ENCODE peak calls at places on chromosomes 5 and 9, in nine cellular contexts. One of them, this sample, is unnamed. For H3K4me1, the result is how much of the 10 kb centered on the place peaks cover.

GRCh38 chr9:33524431-33524947 is 438 bp downstream of the ANKRD18B start:
- DNase-seq in ovary: no peak
- DNase-seq in sigmoid colon: no peak
- DNase-seq in upper lobe of left lung: no peak
- DNase-seq in A549: no peak
- DNase-seq in tibial nerve: no peak
- DNase-seq in stomach: no peak
- DNase-seq in SK-N-SH: no peak
- DNase-seq in transverse colon: no peak
- DNase-seq in this sample: no peak

GRCh38 chr5:114467729-114468128 is 105.9 kb downstream of the KCNN2 start:
- DNase-seq in ovary: no peak
- DNase-seq in sigmoid colon: no peak
- DNase-seq in upper lobe of left lung: no peak
- DNase-seq in A549: no peak
- DNase-seq in tibial nerve: no peak
- DNase-seq in stomach: no peak
- DNase-seq in SK-N-SH: no peak
- DNase-seq in transverse colon: no peak
- DNase-seq in this sample: no peak

GRCh38 chr5:108149369-108149768 is 232.5 kb downstream of the FBXL17 start:
- DNase-seq in ovary: no peak
- DNase-seq in sigmoid colon: no peak
- DNase-seq in upper lobe of left lung: no peak
- DNase-seq in A549: no peak
- DNase-seq in tibial nerve: no peak
- DNase-seq in stomach: no peak
- DNase-seq in SK-N-SH: no peak
- DNase-seq in transverse colon: no peak
- DNase-seq in this sample: no peak

GRCh38 chr5:20972419-20972925 is 984.5 kb upstream of the CDH18 start:
- DNase-seq in ovary: peak
- DNase-seq in sigmoid colon: peak
- DNase-seq in upper lobe of left lung: no peak
- DNase-seq in A549: peak
- DNase-seq in tibial nerve: no peak
- DNase-seq in stomach: no peak
- DNase-seq in SK-N-SH: peak
- DNase-seq in transverse colon: no peak
- DNase-seq in this sample: no peak

GRCh38 chr5:117982691-117983090 is 1005.7 kb downstream of the DTWD2 start:
- DNase-seq in ovary: no peak
- DNase-seq in sigmoid colon: no peak
- DNase-seq in upper lobe of left lung: no peak
- DNase-seq in A549: no peak
- DNase-seq in tibial nerve: no peak
- DNase-seq in stomach: no peak
- DNase-seq in SK-N-SH: no peak
- DNase-seq in transverse colon: no peak
- DNase-seq in this sample: no peak

GRCh38 chr5:142719836-142720330 is 34.0 kb upstream of the FGF1 start:
- DNase-seq in ovary: no peak
- DNase-seq in sigmoid colon: no peak
- DNase-seq in upper lobe of left lung: no peak
- DNase-seq in A549: no peak
- DNase-seq in tibial nerve: no peak
- DNase-seq in stomach: no peak
- DNase-seq in SK-N-SH: no peak
- DNase-seq in transverse colon: no peak
- DNase-seq in this sample: no peak

GRCh38 chr9:124386201-124386600 is 29.0 kb downstream of the PSMB7 start:
- DNase-seq in ovary: no peak
- DNase-seq in sigmoid colon: no peak
- DNase-seq in upper lobe of left lung: no peak
- DNase-seq in A549: no peak
- DNase-seq in tibial nerve: no peak
- DNase-seq in stomach: no peak
- DNase-seq in SK-N-SH: no peak
- DNase-seq in transverse colon: no peak
- DNase-seq in this sample: no peak

GRCh38 chr9:133048595-133048994 is 13.2 kb upstream of the CEL start:
- DNase-seq in ovary: no peak
- DNase-seq in sigmoid colon: no peak
- DNase-seq in upper lobe of left lung: no peak
- DNase-seq in A549: peak
- DNase-seq in tibial nerve: no peak
- DNase-seq in stomach: peak
- DNase-seq in SK-N-SH: peak
- DNase-seq in transverse colon: peak
- DNase-seq in this sample: no peak

GRCh38 chr9:8732367-8733075 is 932.9 kb upstream of the DMAC1 start:
- DNase-seq in ovary: no peak
- DNase-seq in sigmoid colon: no peak
- DNase-seq in upper lobe of left lung: no peak
- DNase-seq in A549: no peak
- DNase-seq in tibial nerve: no peak
- DNase-seq in stomach: no peak
- DNase-seq in SK-N-SH: no peak
- DNase-seq in transverse colon: no peak
- DNase-seq in this sample: no peak

GRCh38 chr5:172179032-172179989 is 8.7 kb downstream of the STK10 start:
- DNase-seq in ovary: no peak
- DNase-seq in sigmoid colon: no peak
- DNase-seq in upper lobe of left lung: peak
- DNase-seq in A549: no peak
- DNase-seq in tibial nerve: no peak
- DNase-seq in stomach: no peak
- DNase-seq in SK-N-SH: no peak
- DNase-seq in transverse colon: peak
- DNase-seq in this sample: no peak

GRCh38 chr9:131270171-131271015 is 5.9 kb downstream of the FAM78A start:
- DNase-seq in ovary: no peak
- DNase-seq in sigmoid colon: peak
- DNase-seq in upper lobe of left lung: peak
- DNase-seq in A549: no peak
- DNase-seq in tibial nerve: peak
- DNase-seq in stomach: peak
- DNase-seq in SK-N-SH: no peak
- DNase-seq in transverse colon: peak
- DNase-seq in this sample: no peak

GRCh38 chr5:125006011-125006685 is 259.7 kb upstream of the ZNF608 start:
- DNase-seq in ovary: no peak
- DNase-seq in sigmoid colon: no peak
- DNase-seq in upper lobe of left lung: no peak
- DNase-seq in A549: no peak
- DNase-seq in tibial nerve: no peak
- DNase-seq in stomach: no peak
- DNase-seq in SK-N-SH: no peak
- DNase-seq in transverse colon: no peak
- DNase-seq in this sample: no peak

GRCh38 chr5:66144074-66144798 is at the start of gene SREK1:
- DNase-seq in ovary: peak
- DNase-seq in sigmoid colon: peak
- DNase-seq in upper lobe of left lung: peak
- DNase-seq in A549: peak
- DNase-seq in tibial nerve: peak
- DNase-seq in stomach: peak
- DNase-seq in SK-N-SH: peak
- DNase-seq in transverse colon: peak
- DNase-seq in this sample: peak

GRCh38 chr5:68476854-68477253 is 261.3 kb downstream of the PIK3R1 start:
- DNase-seq in ovary: no peak
- DNase-seq in sigmoid colon: no peak
- DNase-seq in upper lobe of left lung: no peak
- DNase-seq in A549: no peak
- DNase-seq in tibial nerve: no peak
- DNase-seq in stomach: no peak
- DNase-seq in SK-N-SH: no peak
- DNase-seq in transverse colon: no peak
- DNase-seq in this sample: no peak

GRCh38 chr9:123679330-123679987 is 250.5 kb downstream of the DENND1A start:
- DNase-seq in ovary: no peak
- DNase-seq in sigmoid colon: no peak
- DNase-seq in upper lobe of left lung: no peak
- DNase-seq in A549: no peak
- DNase-seq in tibial nerve: no peak
- DNase-seq in stomach: no peak
- DNase-seq in SK-N-SH: peak
- DNase-seq in transverse colon: peak
- DNase-seq in this sample: no peak

GRCh38 chr9:69188975-69189374 is 14.9 kb downstream of the TJP2 start:
- DNase-seq in ovary: no peak
- DNase-seq in sigmoid colon: no peak
- DNase-seq in upper lobe of left lung: no peak
- DNase-seq in A549: no peak
- DNase-seq in tibial nerve: no peak
- DNase-seq in stomach: no peak
- DNase-seq in SK-N-SH: no peak
- DNase-seq in transverse colon: no peak
- DNase-seq in this sample: no peak

GRCh38 chr5:93209476-93209875 is 371.5 kb downstream of the NR2F1-AS1 start:
- DNase-seq in ovary: peak
- DNase-seq in sigmoid colon: no peak
- DNase-seq in upper lobe of left lung: no peak
- DNase-seq in A549: no peak
- DNase-seq in tibial nerve: no peak
- DNase-seq in stomach: no peak
- DNase-seq in SK-N-SH: no peak
- DNase-seq in transverse colon: no peak
- DNase-seq in this sample: no peak

GRCh38 chr9:133599470-133600173 is 9.6 kb downstream of the FAM163B start:
- DNase-seq in ovary: no peak
- DNase-seq in sigmoid colon: no peak
- DNase-seq in upper lobe of left lung: no peak
- DNase-seq in A549: no peak
- DNase-seq in tibial nerve: no peak
- DNase-seq in stomach: no peak
- DNase-seq in SK-N-SH: no peak
- DNase-seq in transverse colon: no peak
- DNase-seq in this sample: no peak

GRCh38 chr5:37435261-37435660 is 56.1 kb downstream of the WDR70 start:
- DNase-seq in ovary: no peak
- DNase-seq in sigmoid colon: no peak
- DNase-seq in upper lobe of left lung: no peak
- DNase-seq in A549: no peak
- DNase-seq in tibial nerve: no peak
- DNase-seq in stomach: no peak
- DNase-seq in SK-N-SH: no peak
- DNase-seq in transverse colon: no peak
- DNase-seq in this sample: no peak

GRCh38 chr5:173499471-173500212 is 116.8 kb downstream of the BOD1 start:
- DNase-seq in ovary: peak
- DNase-seq in sigmoid colon: no peak
- DNase-seq in upper lobe of left lung: no peak
- DNase-seq in A549: no peak
- DNase-seq in tibial nerve: peak
- DNase-seq in stomach: peak
- DNase-seq in SK-N-SH: no peak
- DNase-seq in transverse colon: no peak
- DNase-seq in this sample: no peak

GRCh38 chr5:128258387-128258786 is 174.8 kb downstream of the SLC12A2 start:
- DNase-seq in ovary: no peak
- DNase-seq in sigmoid colon: no peak
- DNase-seq in upper lobe of left lung: no peak
- DNase-seq in A549: no peak
- DNase-seq in tibial nerve: no peak
- DNase-seq in stomach: no peak
- DNase-seq in SK-N-SH: no peak
- DNase-seq in transverse colon: no peak
- DNase-seq in this sample: no peak

GRCh38 chr9:83956288-83957028 is 23.6 kb downstream of the HNRNPK start:
- DNase-seq in ovary: peak
- DNase-seq in sigmoid colon: peak
- DNase-seq in upper lobe of left lung: peak
- DNase-seq in A549: peak
- DNase-seq in tibial nerve: peak
- DNase-seq in stomach: peak
- DNase-seq in SK-N-SH: peak
- DNase-seq in transverse colon: peak
- DNase-seq in this sample: peak

DNA sequence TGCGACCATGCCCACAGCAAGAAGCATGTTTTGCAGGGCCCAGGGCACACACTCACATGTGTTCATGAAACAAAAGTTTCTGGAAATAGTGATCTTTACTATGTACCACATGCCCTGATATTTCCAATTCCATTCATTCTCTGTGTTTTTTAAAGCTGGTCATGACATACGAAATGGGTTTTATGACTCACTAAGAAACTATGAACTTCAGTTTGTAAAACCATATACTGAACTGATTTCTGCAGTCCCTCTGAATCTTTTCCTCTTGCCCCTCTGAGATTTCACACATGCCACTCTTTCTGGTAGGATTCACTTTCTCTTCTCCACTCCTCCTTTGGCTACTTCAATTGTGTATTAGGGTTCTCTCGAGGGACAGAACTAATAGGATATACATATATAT is 416.1 kb upstream of the TRPC7 start:
- DNase-seq in ovary: no peak
- DNase-seq in sigmoid colon: no peak
- DNase-seq in upper lobe of left lung: no peak
- DNase-seq in A549: no peak
- DNase-seq in tibial nerve: no peak
- DNase-seq in stomach: no peak
- DNase-seq in SK-N-SH: no peak
- DNase-seq in transverse colon: no peak
- DNase-seq in this sample: no peak
- TF ChIP-seq EP300 in ovary: no peak
- TF ChIP-seq EP300 in sigmoid colon: no peak
- TF ChIP-seq EP300 in upper lobe of left lung: no peak
- TF ChIP-seq EP300 in A549: no peak
- TF ChIP-seq EP300 in tibial nerve: no peak
- TF ChIP-seq EP300 in stomach: no peak
- TF ChIP-seq EP300 in SK-N-SH: no peak
- TF ChIP-seq EP300 in transverse colon: no peak
- TF ChIP-seq EP300 in this sample: no peak

GRCh38 chr9:37301369-37302172 is 120.9 kb upstream of the GRHPR start:
- DNase-seq in ovary: no peak
- DNase-seq in sigmoid colon: no peak
- DNase-seq in upper lobe of left lung: no peak
- DNase-seq in A549: no peak
- DNase-seq in tibial nerve: no peak
- DNase-seq in stomach: no peak
- DNase-seq in SK-N-SH: no peak
- DNase-seq in transverse colon: no peak
- DNase-seq in this sample: no peak
- H3K4me1 ChIP-seq in ovary: under half
- H3K4me1 ChIP-seq in sigmoid colon: under half
- H3K4me1 ChIP-seq in upper lobe of left lung: under half
- H3K4me1 ChIP-seq in A549: under half
- H3K4me1 ChIP-seq in tibial nerve: under half
- H3K4me1 ChIP-seq in stomach: under half
- H3K4me1 ChIP-seq in SK-N-SH: under half
- H3K4me1 ChIP-seq in transverse colon: under half
- H3K4me1 ChIP-seq in this sample: under half

GRCh38 chr9:76180541-76180940 is 213.7 kb downstream of the RFK start:
- DNase-seq in ovary: no peak
- DNase-seq in sigmoid colon: no peak
- DNase-seq in upper lobe of left lung: no peak
- DNase-seq in A549: no peak
- DNase-seq in tibial nerve: no peak
- DNase-seq in stomach: no peak
- DNase-seq in SK-N-SH: no peak
- DNase-seq in transverse colon: no peak
- DNase-seq in this sample: no peak
- TF ChIP-seq EP300 in ovary: no peak
- TF ChIP-seq EP300 in sigmoid colon: no peak
- TF ChIP-seq EP300 in upper lobe of left lung: no peak
- TF ChIP-seq EP300 in A549: no peak
- TF ChIP-seq EP300 in tibial nerve: no peak
- TF ChIP-seq EP300 in stomach: no peak
- TF ChIP-seq EP300 in SK-N-SH: no peak
- TF ChIP-seq EP300 in transverse colon: no peak
- TF ChIP-seq EP300 in this sample: no peak

GRCh38 chr5:135339189-135339588 is 59.8 kb downstream of the MACROH2A1 start:
- DNase-seq in ovary: no peak
- DNase-seq in sigmoid colon: peak
- DNase-seq in upper lobe of left lung: no peak
- DNase-seq in A549: no peak
- DNase-seq in tibial nerve: no peak
- DNase-seq in stomach: no peak
- DNase-seq in SK-N-SH: no peak
- DNase-seq in transverse colon: no peak
- DNase-seq in this sample: no peak
- H3K4me1 ChIP-seq in ovary: under half
- H3K4me1 ChIP-seq in sigmoid colon: under half
- H3K4me1 ChIP-seq in upper lobe of left lung: under half
- H3K4me1 ChIP-seq in A549: under half
- H3K4me1 ChIP-seq in tibial nerve: under half
- H3K4me1 ChIP-seq in stomach: under half
- H3K4me1 ChIP-seq in SK-N-SH: under half
- H3K4me1 ChIP-seq in transverse colon: under half
- H3K4me1 ChIP-seq in this sample: under half

This sample was measured in suprapubic skin.